ENCODE peak calls at places on chromosomes 11 and 22, in four cellular contexts. C is stomach, J is uterus, O is immature natural killer cell. H is an unnamed sample.
A peak's percentile ranks its signal among the peaks of the same experiment; 100 is the strongest.

GRCh38 chr11:35082322-35083180 is 56.4 kb upstream of the CD44 start:
- DNase-seq in C (peak; percentile 51), J (peak; percentile 60), O (peak; percentile 89), H (peak; percentile 92)

GRCh38 chr11:104967493-104968364 is 645 bp downstream of the CASP4 start:
- DNase-seq in C (no peak), J (no peak), O (peak; percentile 8), H (no peak)

GRCh38 chr11:47188262-47188661 is 2.0 kb upstream of the PACSIN3 start:
- DNase-seq in C (no peak), J (no peak), O (no peak), H (no peak)

GRCh38 chr11:11218287-11218986 is 134.6 kb downstream of the CSNK2A3 start:
- DNase-seq in C (peak; percentile 61), J (no peak), O (no peak), H (no peak)

GRCh38 chr22:46935506-46936377 is 173.3 kb downstream of the TBC1D22A start:
- DNase-seq in C (no peak), J (no peak), O (no peak), H (no peak)

GRCh38 chr11:84886344-84886743 is 740.8 kb downstream of the DLG2 start:
- DNase-seq in C (no peak), J (no peak), O (no peak), H (no peak)

GRCh38 chr11:10984250-10984649 is 126.4 kb upstream of the ZBED5 start:
- DNase-seq in C (no peak), J (no peak), O (no peak), H (no peak)

GRCh38 chr11:1043563-1044096 is 7.1 kb upstream of the MUC6 start:
- DNase-seq in C (no peak), J (no peak), O (no peak), H (no peak)

GRCh38 chr11:128323381-128323780 is 264.0 kb downstream of the ETS1 start:
- DNase-seq in C (no peak), J (no peak), O (peak; percentile 46), H (peak; percentile 71)

GRCh38 chr22:36510966-36511881 is 4.4 kb upstream of the FOXRED2 start:
- DNase-seq in C (no peak), J (no peak), O (peak; percentile 26), H (no peak)

GRCh38 chr22:17007852-17008731 is at the start of gene GAB4:
- DNase-seq in C (no peak), J (no peak), O (no peak), H (no peak)

GRCh38 chr11:6404341-6405038 is 14.2 kb downstream of the SMPD1 start:
- DNase-seq in C (no peak), J (no peak), O (no peak), H (no peak)

GRCh38 chr11:12271241-12271640 is 106.1 kb upstream of the PARVA start:
- DNase-seq in C (no peak), J (no peak), O (no peak), H (no peak)

GRCh38 chr11:58494096-58494495 is 13.8 kb downstream of the OR5B21 start:
- DNase-seq in C (no peak), J (no peak), O (no peak), H (no peak)

GRCh38 chr11:65478411-65479183 is 20.2 kb upstream of the MALAT1 start:
- DNase-seq in C (peak; percentile 54), J (peak; percentile 85), O (no peak), H (no peak)

GRCh38 chr11:20668844-20669832 is at the start of gene NELL1:
- DNase-seq in C (no peak), J (no peak), O (no peak), H (no peak)

GRCh38 chr22:45994516-45995404 is 17.8 kb upstream of the WNT7B start:
- DNase-seq in C (peak; percentile 88), J (peak; percentile 83), O (peak; percentile 74), H (no peak)

GRCh38 chr11:65184146-65184545 is 2.4 kb downstream of the CAPN1 start:
- DNase-seq in C (peak; percentile 24), J (no peak), O (no peak), H (no peak)

GRCh38 chr22:20406686-20407408 is 12.9 kb downstream of the ZNF74 start:
- DNase-seq in C (no peak), J (no peak), O (no peak), H (no peak)

GRCh38 chr11:70762810-70763209 is 364.5 kb downstream of the CTTN start:
- DNase-seq in C (no peak), J (no peak), O (no peak), H (no peak)

GRCh38 chr11:78037056-78037455 is 14.0 kb upstream of the KCTD14 start:
- DNase-seq in C (peak; percentile 89), J (no peak), O (no peak), H (no peak)

GRCh38 chr11:8059030-8059429 is 22.0 kb upstream of the TUB start:
- DNase-seq in C (peak; percentile 17), J (peak; percentile 16), O (no peak), H (no peak)

GRCh38 chr22:49814856-49815255 is 12.8 kb downstream of the BRD1 start:
- DNase-seq in C (no peak), J (no peak), O (no peak), H (no peak)

GRCh38 chr11:81255905-81256304 is 1477.8 kb downstream of the FAM181B start:
- DNase-seq in C (no peak), J (no peak), O (no peak), H (no peak)

GRCh38 chr22:44891791-44892190 is 118.0 kb downstream of the PHF21B start:
- DNase-seq in C (no peak), J (no peak), O (no peak), H (no peak)

GRCh38 chr11:2122222-2122906 is 16.8 kb downstream of the IGF2 start:
- DNase-seq in C (no peak), J (no peak), O (no peak), H (no peak)

GRCh38 chr22:46113110-46113909 is 37.0 kb upstream of the PPARA start:
- DNase-seq in C (no peak), J (peak; percentile 41), O (no peak), H (no peak)

GRCh38 chr11:13818325-13818724 is 144.2 kb upstream of the SPON1 start:
- DNase-seq in C (no peak), J (no peak), O (no peak), H (no peak)

GRCh38 chr11:5507177-5507576 is 2.6 kb downstream of the UBQLN3 start:
- DNase-seq in C (no peak), J (no peak), O (no peak), H (no peak)

GRCh38 chr11:11814614-11815452 is 26.9 kb upstream of the USP47 start:
- DNase-seq in C (no peak), J (no peak), O (no peak), H (no peak)

GRCh38 chr11:96620464-96621044 is 230.7 kb downstream of the JRKL start:
- DNase-seq in C (no peak), J (no peak), O (no peak), H (no peak)

GRCh38 chr11:85627998-85628770 is at the start of gene TMEM126B:
- DNase-seq in C (peak; percentile 99), J (peak; percentile 99), O (peak; percentile 93), H (peak; percentile 91)

GRCh38 chr11:79594839-79595238 is 154.0 kb upstream of the TENM4 start:
- DNase-seq in C (no peak), J (no peak), O (no peak), H (no peak)

GRCh38 chr11:10494636-10495463 is 39.8 kb downstream of the AMPD3 start:
- DNase-seq in C (no peak), J (no peak), O (no peak), H (no peak)

GRCh38 chr11:13891911-13892310 is 70.6 kb upstream of the SPON1 start:
- DNase-seq in C (no peak), J (no peak), O (no peak), H (peak; percentile 39)

GRCh38 chr22:43007519-43008102 is 7.3 kb downstream of the PACSIN2 start:
- DNase-seq in C (peak; percentile 72), J (no peak), O (no peak), H (no peak)

GRCh38 chr11:46073632-46074031 is 47.6 kb downstream of the PHF21A start:
- DNase-seq in C (no peak), J (no peak), O (no peak), H (no peak)

GRCh38 chr22:39589880-39590279 is 19.3 kb downstream of the CACNA1I start:
- DNase-seq in C (no peak), J (no peak), O (no peak), H (no peak)

GRCh38 chr22:19706661-19707151 is 7.6 kb upstream of the SEPTIN5 start:
- DNase-seq in C (no peak), J (no peak), O (no peak), H (no peak)